ENCODE peak calls at places on chromosome 1, in seven cellular contexts. N, Z, G, V, Y, U and T are unnamed samples. For H3K4me1, the result is how much of the 10 kb centered on the place peaks cover.

GRCh38 chr1:55519937-55520683 is 304.9 kb upstream of the USP24 start:
- DNase-seq in N (no peak), Z (no peak), G (no peak), V (peak), Y (no peak), U (no peak), T (no peak)

GRCh38 chr1:43522776-43523480 is 7.8 kb upstream of the PTPRF start:
- DNase-seq in N (peak), Z (no peak), G (no peak), V (peak), Y (no peak), U (no peak), T (no peak)

GRCh38 chr1:52970149-52970548 is 43.1 kb downstream of the SCP2 start:
- DNase-seq in N (no peak), Z (no peak), G (peak), V (no peak), Y (no peak), U (peak), T (no peak)

GRCh38 chr1:59039551-59039950 is 255.7 kb upstream of the JUN start:
- DNase-seq in N (no peak), Z (no peak), G (no peak), V (no peak), Y (no peak), U (no peak), T (no peak)

GRCh38 chr1:218787826-218788225 is 385.9 kb upstream of the LYPLAL1 start:
- DNase-seq in N (no peak), Z (no peak), G (no peak), V (no peak), Y (no peak), U (no peak), T (no peak)

GRCh38 chr1:156118175-156118868 is 3.8 kb downstream of the LMNA start:
- DNase-seq in N (no peak), Z (peak), G (no peak), V (peak), Y (peak), U (no peak), T (peak)

GRCh38 chr1:189149547-189150375 is 1327.9 kb downstream of the BRINP3 start:
- DNase-seq in N (no peak), Z (no peak), G (no peak), V (no peak), Y (no peak), U (no peak), T (no peak)

GRCh38 chr1:230052018-230052417 is 15.0 kb upstream of the GALNT2 start:
- DNase-seq in N (no peak), Z (no peak), G (no peak), V (no peak), Y (no peak), U (no peak), T (no peak)

GRCh38 chr1:151157067-151157531 is 650 bp downstream of the TNFAIP8L2 start:
- DNase-seq in N (no peak), Z (no peak), G (no peak), V (no peak), Y (no peak), U (peak), T (no peak)

DNA sequence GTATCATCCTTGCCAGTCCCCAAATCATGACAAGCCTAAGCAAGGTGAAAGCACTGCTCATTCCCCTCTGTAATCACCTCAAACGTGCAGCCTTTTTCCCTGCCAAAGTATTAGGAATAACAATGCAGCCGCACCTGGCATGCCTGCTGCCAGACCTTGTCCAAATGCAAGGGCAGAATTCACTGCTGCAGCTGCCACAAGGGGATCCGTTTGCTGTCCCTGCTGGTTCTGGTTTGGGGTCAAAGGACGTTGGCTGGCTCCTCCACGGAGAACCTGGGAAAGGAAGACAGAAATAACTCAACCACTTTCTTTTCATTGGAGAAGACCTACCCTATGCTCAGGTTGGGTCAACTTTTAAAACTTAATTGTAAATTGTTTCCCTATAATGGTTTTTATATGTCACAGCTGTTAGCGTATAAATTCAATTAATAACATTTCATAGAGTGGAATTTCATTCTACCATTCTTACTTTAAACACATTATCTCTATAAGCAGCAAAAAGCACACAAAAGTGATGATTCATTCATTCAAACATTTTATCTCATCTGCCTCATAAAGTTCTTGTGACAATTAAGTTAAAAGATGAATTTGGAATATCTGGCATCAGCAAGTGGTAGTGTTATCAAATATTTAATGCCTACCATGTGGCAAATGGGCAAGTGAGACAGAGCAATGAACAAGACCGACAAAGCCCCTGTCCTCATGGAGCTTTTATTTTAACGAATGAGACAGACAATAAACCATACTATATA is 59.8 kb upstream of the SDC3 start:
- DNase-seq in N (no peak), Z (no peak), G (no peak), V (no peak), Y (no peak), U (no peak), T (no peak)
- H3K27ac ChIP-seq in N (no peak), Z (no peak), G (no peak), V (no peak), Y (no peak), U (no peak), T (no peak)

DNA sequence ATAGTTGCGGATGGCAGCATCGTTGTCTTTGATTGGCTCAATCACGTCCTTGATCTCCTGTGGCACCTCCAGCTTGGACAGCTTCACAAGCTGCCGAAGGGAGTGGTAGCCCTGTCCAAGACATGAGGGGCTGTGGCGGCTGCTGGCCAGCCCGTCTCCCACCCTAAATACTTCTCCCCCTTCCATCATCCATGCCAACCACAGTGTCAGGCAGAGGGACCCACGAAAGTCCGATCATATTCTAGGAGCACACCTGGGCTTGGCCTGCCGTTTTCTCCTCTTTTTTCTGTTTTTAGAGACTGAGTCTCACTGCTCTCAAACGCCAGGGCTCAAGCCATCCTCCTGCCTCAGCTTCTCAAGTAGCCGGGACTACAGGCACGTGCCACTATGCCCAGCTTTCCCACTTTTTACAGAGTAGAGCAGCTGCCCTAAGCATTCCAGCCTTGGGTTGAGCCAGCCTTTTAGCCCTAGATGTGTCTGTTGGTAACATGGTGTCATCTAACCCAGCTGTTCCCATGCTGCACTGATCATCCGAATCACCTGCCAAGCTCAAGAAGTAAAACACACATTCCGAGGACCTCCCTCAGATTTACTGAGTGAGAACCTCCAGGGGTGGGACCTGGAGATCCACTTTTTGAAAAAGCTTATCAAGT is 10.4 kb downstream of the MTHFR start:
- DNase-seq in N (no peak), Z (no peak), G (no peak), V (no peak), Y (no peak), U (no peak), T (peak)
- H3K4me1 ChIP-seq in N (under half), Z (half or more), G (under half), V (under half), Y (half or more), U (under half), T (under half)

DNA sequence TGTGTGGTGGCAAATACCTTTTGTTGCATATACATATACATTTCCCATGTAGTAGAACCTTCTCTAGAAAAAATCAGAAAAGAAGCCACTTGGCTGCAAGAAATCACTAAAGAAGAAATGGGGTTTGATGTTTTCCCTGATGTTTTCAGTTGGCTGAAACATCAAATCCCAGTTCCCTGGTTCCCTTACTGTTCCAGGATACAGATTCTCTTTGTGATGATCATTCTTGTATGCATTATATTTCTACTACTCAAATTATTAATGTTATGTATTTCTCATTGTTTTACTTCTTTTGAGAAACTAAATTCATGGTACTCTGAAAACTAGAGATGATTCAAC is 7.6 kb downstream of the RNU1-2 start:
- DNase-seq in N (no peak), Z (no peak), G (no peak), V (no peak), Y (no peak), U (peak), T (no peak)
- H3K4me3 ChIP-seq in N (peak), Z (peak), G (peak), V (peak), Y (peak), U (peak), T (peak)

GRCh38 chr1:16924216-16924918 is 2.6 kb downstream of the CROCC start:
- DNase-seq in N (no peak), Z (no peak), G (no peak), V (no peak), Y (no peak), U (no peak), T (no peak)

GRCh38 chr1:16920951-16921350 is 780 bp upstream of the CROCC start:
- DNase-seq in N (no peak), Z (no peak), G (no peak), V (no peak), Y (no peak), U (no peak), T (no peak)

GRCh38 chr1:16922885-16923431 is 1.2 kb downstream of the CROCC start:
- DNase-seq in N (no peak), Z (no peak), G (no peak), V (no peak), Y (no peak), U (no peak), T (no peak)

GRCh38 chr1:16922466-16922865 is 735 bp downstream of the CROCC start:
- DNase-seq in N (no peak), Z (no peak), G (no peak), V (no peak), Y (no peak), U (no peak), T (no peak)

DNA sequence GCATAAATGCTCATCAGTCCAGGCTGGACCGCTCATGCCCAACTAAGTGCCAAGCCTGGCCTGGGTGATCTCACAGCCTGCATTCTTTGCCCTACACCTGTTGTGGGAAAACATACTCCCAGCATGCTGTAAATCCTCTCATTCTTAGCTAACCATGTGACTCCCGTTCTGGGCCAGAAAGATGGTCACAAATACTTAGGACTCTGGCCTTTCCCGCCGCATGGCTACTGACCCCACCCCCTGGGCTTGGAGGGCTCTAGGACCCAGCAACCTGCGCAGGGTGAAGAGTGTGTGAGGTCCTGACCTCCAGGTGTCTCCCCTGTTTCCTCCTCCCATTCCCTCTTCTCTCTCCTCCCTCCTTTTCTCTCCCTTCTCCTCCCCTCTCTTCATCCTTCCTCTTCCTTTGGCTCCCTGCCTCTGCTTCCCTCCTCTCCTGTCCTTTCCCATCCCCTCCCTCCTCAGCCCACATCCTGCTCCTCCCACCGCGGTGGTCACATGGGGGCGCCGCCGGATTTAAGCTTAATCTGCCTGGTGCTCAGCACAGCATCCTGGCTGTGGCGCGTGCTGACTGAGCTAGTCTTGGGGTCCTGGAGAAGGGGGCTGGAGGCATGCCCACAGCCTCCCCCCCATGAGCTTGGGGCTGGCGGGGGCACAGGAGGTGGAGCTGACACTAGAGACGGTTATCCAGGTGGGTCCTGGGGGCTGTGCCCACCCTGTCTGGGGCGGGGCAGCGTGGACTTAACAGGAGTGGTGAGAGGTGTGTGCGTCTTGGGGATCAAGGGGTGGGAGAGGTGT is at the start of gene CROCC:
- DNase-seq in N (no peak), Z (no peak), G (peak), V (no peak), Y (peak), U (peak), T (peak)
- H3K27ac ChIP-seq in N (no peak), Z (no peak), G (peak), V (no peak), Y (no peak), U (no peak), T (no peak)

GRCh38 chr1:236512019-236512418 is 11.8 kb upstream of the LGALS8 start:
- DNase-seq in N (no peak), Z (no peak), G (no peak), V (no peak), Y (no peak), U (no peak), T (no peak)

GRCh38 chr1:236515443-236515958 is 8.3 kb upstream of the LGALS8 start:
- DNase-seq in N (no peak), Z (no peak), G (no peak), V (no peak), Y (no peak), U (no peak), T (no peak)

GRCh38 chr1:236518343-236518742 is 5.4 kb upstream of the LGALS8 start:
- DNase-seq in N (no peak), Z (no peak), G (no peak), V (no peak), Y (no peak), U (no peak), T (no peak)

GRCh38 chr1:236516929-236517704 is 6.7 kb upstream of the LGALS8 start:
- DNase-seq in N (no peak), Z (no peak), G (no peak), V (peak), Y (no peak), U (peak), T (no peak)

GRCh38 chr1:236514703-236515442 is 8.9 kb upstream of the LGALS8 start:
- DNase-seq in N (no peak), Z (no peak), G (no peak), V (no peak), Y (no peak), U (no peak), T (no peak)
- H3K4me1 ChIP-seq in N (under half), Z (under half), G (under half), V (under half), Y (under half), U (under half), T (under half)

GRCh38 chr1:90864681-90865080 is 147.6 kb upstream of the BARHL2 start:
- DNase-seq in N (no peak), Z (no peak), G (no peak), V (no peak), Y (no peak), U (no peak), T (no peak)

DNA sequence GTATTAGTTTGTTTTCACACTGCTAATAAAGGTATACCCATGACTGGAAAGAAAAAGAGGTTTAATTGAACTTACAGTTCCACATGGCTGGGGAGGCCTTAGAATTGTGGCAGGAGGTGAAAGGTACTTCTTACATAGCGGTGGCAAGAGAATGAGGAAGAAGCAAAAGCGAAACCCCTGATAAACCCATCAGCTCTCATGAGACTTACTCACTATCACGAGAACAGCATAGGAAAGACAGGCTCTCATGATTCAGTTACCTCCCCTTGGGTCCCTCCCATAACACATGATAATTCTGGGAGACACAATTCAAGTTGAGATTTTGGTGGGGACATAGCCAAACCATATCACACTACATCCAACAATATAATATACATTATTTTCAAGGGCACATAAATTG is 145.7 kb upstream of the BARHL2 start:
- DNase-seq in N (no peak), Z (no peak), G (no peak), V (no peak), Y (no peak), U (no peak), T (no peak)
- H3K4me3 ChIP-seq in N (no peak), Z (no peak), G (no peak), V (no peak), Y (no peak), U (no peak), T (no peak)

DNA sequence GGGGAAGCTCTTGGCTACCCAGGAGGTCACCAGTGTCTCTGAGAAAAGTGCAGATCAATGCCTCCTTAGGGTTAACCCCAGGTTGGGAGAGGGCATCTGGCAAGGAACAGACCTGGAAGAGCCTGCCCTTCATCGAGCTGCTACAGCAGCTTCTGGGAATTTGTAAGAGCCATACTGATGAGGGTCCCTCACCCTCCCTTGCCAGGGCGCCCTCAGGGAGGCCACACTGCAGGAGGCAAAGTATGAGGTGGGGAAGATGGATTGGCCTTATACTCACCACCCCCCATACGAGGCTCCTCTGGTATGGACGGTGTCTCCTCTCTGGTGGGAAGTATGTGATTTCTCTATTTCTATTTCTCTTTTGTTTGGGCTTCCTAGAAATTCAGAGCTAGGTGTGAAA is 13.2 kb downstream of the IGSF3 start:
- DNase-seq in N (no peak), Z (no peak), G (no peak), V (no peak), Y (no peak), U (no peak), T (no peak)
- H3K27ac ChIP-seq in N (no peak), Z (no peak), G (no peak), V (no peak), Y (no peak), U (no peak), T (no peak)

GRCh38 chr1:16906873-16907272 is 11.1 kb downstream of the RNU1-2 start:
- DNase-seq in N (no peak), Z (no peak), G (no peak), V (no peak), Y (no peak), U (no peak), T (no peak)

GRCh38 chr1:16905112-16905855 is 9.5 kb downstream of the RNU1-2 start:
- DNase-seq in N (peak), Z (no peak), G (peak), V (peak), Y (no peak), U (no peak), T (no peak)

GRCh38 chr1:16904560-16905111 is 8.9 kb downstream of the RNU1-2 start:
- DNase-seq in N (peak), Z (peak), G (peak), V (peak), Y (peak), U (peak), T (peak)

GRCh38 chr1:16907870-16908758 is 12.3 kb downstream of the RNU1-2 start:
- DNase-seq in N (no peak), Z (no peak), G (no peak), V (no peak), Y (no peak), U (no peak), T (no peak)

DNA sequence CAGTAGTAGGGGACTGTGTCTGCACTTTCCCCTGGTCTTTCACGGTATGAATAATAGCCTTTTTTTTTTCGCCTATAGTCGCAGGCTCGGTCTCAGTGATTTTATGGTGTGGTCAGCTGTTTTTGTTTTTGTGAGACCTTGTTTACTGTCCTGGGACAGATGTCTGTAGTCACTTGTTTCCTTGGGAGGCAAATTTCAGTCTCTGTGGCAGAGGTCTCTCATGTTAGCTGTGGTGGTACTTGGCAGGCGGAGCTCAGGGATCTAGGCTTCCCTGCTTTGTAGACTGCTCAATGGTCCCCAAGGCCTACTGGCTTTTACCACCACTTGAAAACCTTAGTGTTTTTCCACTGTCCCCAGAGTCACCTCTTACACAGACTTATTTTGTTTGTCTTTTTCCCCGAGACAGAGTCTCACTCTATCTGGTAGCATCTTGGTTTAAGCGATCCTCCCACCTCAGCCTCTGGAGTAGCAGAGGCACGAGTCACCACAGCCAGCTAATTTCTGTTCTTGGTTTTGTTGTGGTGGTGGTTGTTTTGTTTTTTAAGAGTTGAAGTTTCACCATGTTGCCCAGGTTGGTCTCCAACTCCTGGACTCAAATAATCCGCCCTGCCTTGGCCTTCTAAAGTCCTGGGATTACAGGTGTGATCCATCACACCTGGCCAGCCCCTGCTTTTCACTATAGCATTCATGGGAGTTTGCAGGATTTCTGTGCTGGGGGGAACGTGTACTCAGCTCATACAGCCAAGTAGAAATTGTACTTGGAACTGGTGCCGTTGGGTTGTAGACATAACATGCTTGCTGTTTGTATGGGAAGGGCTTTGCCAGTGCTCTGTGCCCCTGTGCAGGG is 10.3 kb downstream of the RNU1-2 start:
- DNase-seq in N (no peak), Z (no peak), G (no peak), V (peak), Y (no peak), U (no peak), T (peak)
- H3K4me1 ChIP-seq in N (under half), Z (under half), G (under half), V (under half), Y (under half), U (under half), T (under half)